ENCODE peak calls at places on chromosomes 7 and 10, in seven cellular contexts. R, W, Z, X, H, O and T are unnamed samples.

GRCh38 chr10:53619678-53620077 is 847.1 kb upstream of the MBL2 start:
- DNase-seq in X (no peak), Z (no peak), W (no peak), O (no peak), H (no peak), R (no peak), T (no peak)

GRCh38 chr10:34854147-34854601 is 39.1 kb upstream of the PARD3 start:
- DNase-seq in H (no peak), X (peak), W (no peak), O (peak), R (peak), Z (no peak), T (no peak)

GRCh38 chr7:134546903-134547737 is 1.8 kb upstream of the AKR1B15 start:
- DNase-seq in O (no peak), Z (peak), W (peak), X (no peak), H (peak), R (peak), T (no peak)

GRCh38 chr7:128387663-128388485 is 21.9 kb downstream of the IMPDH1 start:
- DNase-seq in W (peak), O (no peak), Z (peak), X (peak), H (peak), R (peak), T (no peak)

GRCh38 chr10:87960230-87960629 is 96.8 kb downstream of the PTEN start:
- DNase-seq in O (no peak), X (peak), H (no peak), W (no peak), R (peak), Z (no peak), T (no peak)

GRCh38 chr7:145036592-145037386 is 200.9 kb upstream of the TPK1 start:
- DNase-seq in W (peak), X (peak), H (peak), R (peak), Z (no peak), O (no peak), T (no peak)

GRCh38 chr10:82190432-82191260 is 315.7 kb downstream of the NRG3 start:
- DNase-seq in O (no peak), X (no peak), H (no peak), Z (no peak), W (no peak), R (peak), T (no peak)

GRCh38 chr7:7183061-7183832 is 903 bp downstream of the C1GALT1 start:
- DNase-seq in O (no peak), H (peak), X (peak), Z (peak), R (peak), W (no peak), T (peak)

GRCh38 chr10:11043446-11044127 is 25.9 kb downstream of the CELF2 start:
- DNase-seq in O (no peak), X (no peak), Z (no peak), H (no peak), R (no peak), W (no peak), T (no peak)

GRCh38 chr10:123287594-123288247 is 133.5 kb downstream of the BUB3 start:
- DNase-seq in W (no peak), H (no peak), R (peak), X (peak), O (no peak), Z (no peak), T (no peak)

GRCh38 chr10:132962623-132963429 is 20.5 kb upstream of the CFAP46 start:
- DNase-seq in O (no peak), R (peak), X (peak), H (no peak), W (no peak), Z (no peak), T (no peak)

GRCh38 chr7:98836811-98837631 is 32.8 kb downstream of the TMEM130 start:
- DNase-seq in H (peak), X (peak), W (peak), R (peak), Z (no peak), O (no peak), T (no peak)
- TF ChIP-seq CTCF in H (peak), X (peak), W (peak), R (peak), Z (peak), O (peak), T (peak)

GRCh38 chr7:45642044-45642443 is 67.9 kb downstream of the ADCY1 start:
- DNase-seq in R (no peak), X (no peak), W (no peak), Z (no peak), H (no peak), O (no peak), T (no peak)

GRCh38 chr7:45646207-45646821 is 72.1 kb downstream of the ADCY1 start:
- DNase-seq in W (no peak), H (no peak), R (no peak), Z (no peak), X (no peak), O (no peak), T (peak)

GRCh38 chr7:45644237-45644636 is 70.1 kb downstream of the ADCY1 start:
- DNase-seq in W (no peak), O (no peak), R (no peak), H (no peak), Z (no peak), X (no peak), T (no peak)

GRCh38 chr7:45645141-45645969 is 71.2 kb downstream of the ADCY1 start:
- DNase-seq in R (no peak), W (no peak), O (no peak), H (no peak), Z (no peak), X (no peak), T (no peak)

GRCh38 chr7:45643630-45644029 is 69.5 kb downstream of the ADCY1 start:
- DNase-seq in Z (no peak), X (no peak), H (no peak), O (no peak), W (no peak), R (no peak), T (no peak)
- TF ChIP-seq CTCF in Z (no peak), X (no peak), H (no peak), O (no peak), W (no peak), R (no peak), T (no peak)

DNA sequence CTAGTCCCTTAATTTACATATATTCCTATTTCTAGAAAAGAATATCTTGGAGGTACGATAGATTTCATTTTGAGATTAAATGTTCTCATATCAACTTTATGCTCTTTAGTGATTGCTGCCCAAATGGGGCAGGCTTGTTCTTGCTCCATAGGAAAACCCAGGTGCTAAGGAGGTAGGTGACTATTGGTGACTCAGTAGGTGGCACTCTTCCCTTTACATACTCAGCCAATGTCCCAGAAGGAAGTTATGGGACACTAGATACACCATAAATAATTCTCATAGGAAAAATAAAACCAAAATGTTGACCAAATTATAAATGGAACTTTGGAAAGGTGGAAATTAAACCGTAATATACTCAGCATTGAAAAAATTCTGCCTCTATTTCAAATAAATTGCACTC is 4.0 kb downstream of the SKAP2 start:
- DNase-seq in W (no peak), R (no peak), H (peak), Z (no peak), X (no peak), O (no peak), T (no peak)
- TF ChIP-seq CTCF in W (no peak), R (no peak), H (no peak), Z (no peak), X (no peak), O (no peak), T (no peak)

GRCh38 chr10:37895674-37896073 is 38.3 kb upstream of the ZNF248 start:
- DNase-seq in R (no peak), Z (no peak), O (no peak), H (no peak), X (no peak), W (no peak), T (no peak)

DNA sequence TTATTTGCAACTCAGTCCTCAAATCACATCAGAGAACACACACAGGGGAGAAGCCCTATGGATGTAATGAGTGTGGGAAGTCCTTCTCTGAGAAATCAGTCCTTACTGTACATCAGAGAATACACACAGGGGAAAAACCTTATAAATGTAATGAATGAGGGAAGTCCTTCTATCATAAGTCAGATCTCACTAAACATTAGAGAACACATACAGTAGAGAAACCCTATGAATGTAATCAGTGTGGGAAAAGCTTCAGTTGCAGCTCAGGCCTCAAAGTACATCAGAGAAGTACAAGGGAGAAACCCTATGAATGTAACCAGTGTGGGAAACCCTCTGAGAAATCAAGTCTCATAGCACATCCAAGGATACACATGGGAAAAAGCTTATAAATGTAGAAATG is 39.0 kb upstream of the ZNF248 start:
- DNase-seq in W (no peak), R (no peak), H (no peak), X (no peak), O (no peak), Z (no peak), T (no peak)
- TF ChIP-seq CTCF in W (no peak), R (no peak), H (no peak), X (no peak), O (no peak), Z (no peak), T (no peak)